ENCODE peak calls at places on chromosomes 2 and 18, in nine cellular contexts. L is HCT116, I is SK-N-SH, U is GM23248, K is OCI-LY7, Y is GM23338, J is neural progenitor cell, M is PC-3, A is MM.1S. V is an unnamed sample. For H3K36me3, the result is how much of the 10 kb centered on the place peaks cover.

GRCh38 chr2:193331701-193332100 is 1137.0 kb upstream of the TMEFF2 start:
- DNase-seq in L (no peak), I (no peak), U (no peak), K (no peak), Y (no peak), J (no peak), M (no peak), A (no peak), V (no peak)

GRCh38 chr2:179561702-179562101 is 297.1 kb upstream of the SESTD1 start:
- DNase-seq in L (no peak), I (no peak), U (no peak), K (no peak), Y (no peak), J (no peak), M (no peak), A (no peak), V (no peak)

GRCh38 chr2:34474646-34475045 is 875.5 kb upstream of the FAM98A start:
- DNase-seq in L (no peak), I (no peak), U (no peak), K (no peak), Y (no peak), J (no peak), M (no peak), A (no peak), V (no peak)

GRCh38 chr2:237919593-237919992 is 47.2 kb upstream of the UBE2F start:
- DNase-seq in L (no peak), I (no peak), U (no peak), K (peak), Y (no peak), J (no peak), M (no peak), A (no peak), V (no peak)

GRCh38 chr2:128435576-128436497 is 117.2 kb upstream of the HS6ST1 start:
- DNase-seq in L (no peak), I (no peak), U (no peak), K (peak), Y (no peak), J (no peak), M (no peak), A (no peak), V (no peak)

GRCh38 chr2:19607400-19607799 is 249.0 kb upstream of the OSR1 start:
- DNase-seq in L (no peak), I (no peak), U (peak), K (no peak), Y (no peak), J (no peak), M (peak), A (no peak), V (no peak)

GRCh38 chr2:11573418-11574175 is 39.8 kb downstream of the GREB1 start:
- DNase-seq in L (no peak), I (no peak), U (no peak), K (no peak), Y (peak), J (no peak), M (peak), A (no peak), V (no peak)

GRCh38 chr18:69787825-69788547 is 159.7 kb downstream of the CD226 start:
- DNase-seq in L (peak), I (no peak), U (peak), K (no peak), Y (peak), J (no peak), M (peak), A (no peak), V (no peak)

GRCh38 chr2:178241852-178242551 is 47.7 kb downstream of the OSBPL6 start:
- DNase-seq in L (peak), I (peak), U (peak), K (no peak), Y (peak), J (no peak), M (peak), A (no peak), V (peak)

GRCh38 chr18:22466608-22467390 is 49.1 kb upstream of the CTAGE1 start:
- DNase-seq in L (peak), I (no peak), U (peak), K (no peak), Y (no peak), J (no peak), M (peak), A (no peak), V (peak)

DNA sequence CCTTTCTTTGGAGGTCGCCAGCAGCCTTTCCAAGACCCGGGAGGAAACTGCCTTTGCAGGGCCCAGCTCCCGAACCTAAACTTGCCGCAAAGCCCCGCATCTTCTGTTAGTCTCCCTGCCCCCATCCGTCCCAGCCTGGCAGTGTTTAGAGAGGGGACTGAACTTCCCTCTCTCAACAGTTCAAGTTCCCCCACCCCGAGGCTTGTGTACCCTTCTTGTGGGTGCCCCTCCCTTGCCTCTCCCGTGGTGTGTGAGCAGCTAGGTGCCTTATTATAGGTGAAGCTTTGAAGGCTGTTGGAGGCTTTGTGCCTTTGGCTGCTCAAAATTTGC is 1.4 kb downstream of the LBH start:
- DNase-seq in L (no peak), I (no peak), U (no peak), K (no peak), Y (no peak), J (no peak), M (no peak), A (no peak), V (no peak)
- H3K36me3 ChIP-seq in L (under half), I (under half), U (under half), K (under half), Y (under half), J (under half), M (under half), A (under half), V (under half)

DNA sequence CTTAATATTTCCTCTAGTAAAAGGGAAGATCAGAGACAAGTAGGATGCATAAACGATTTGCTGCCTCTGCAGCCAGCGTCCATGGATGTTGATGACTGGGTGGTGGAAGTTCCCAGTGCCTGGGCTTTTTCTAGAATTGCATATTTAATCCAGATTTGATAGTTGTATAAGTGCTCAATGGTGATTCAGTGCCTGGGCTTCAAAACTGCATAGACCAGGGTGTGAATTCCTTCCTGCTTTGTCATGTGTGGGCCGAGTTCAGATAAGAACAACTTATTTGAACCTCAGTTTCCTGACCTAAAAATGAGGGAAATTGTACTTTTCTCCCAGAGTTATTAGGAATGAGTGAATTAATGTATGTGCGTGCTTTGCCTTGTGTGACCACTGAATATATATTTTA is 154.6 kb downstream of the WDSUB1 start:
- DNase-seq in L (peak), I (no peak), U (peak), K (no peak), Y (no peak), J (no peak), M (peak), A (no peak), V (peak)
- TF ChIP-seq EZH2phosphoT487 in L (no peak), I (no peak), U (no peak), K (no peak), Y (no peak), J (no peak), M (no peak), A (no peak), V (no peak)

GRCh38 chr18:76873311-76873710 is 51.0 kb downstream of the ZNF236 start:
- DNase-seq in L (no peak), I (no peak), U (no peak), K (no peak), Y (no peak), J (no peak), M (no peak), A (no peak), V (no peak)
- H3K36me3 ChIP-seq in L (under half), I (under half), U (under half), K (under half), Y (under half), J (under half), M (under half), A (under half), V (under half)

GRCh38 chr2:38959938-38960608 is 70.4 kb downstream of the ARHGEF33 start:
- DNase-seq in L (no peak), I (peak), U (peak), K (no peak), Y (peak), J (peak), M (no peak), A (no peak), V (peak)
- TF ChIP-seq EZH2phosphoT487 in L (no peak), I (no peak), U (no peak), K (no peak), Y (no peak), J (no peak), M (no peak), A (no peak), V (no peak)

GRCh38 chr18:23883277-23883790 is 131.2 kb upstream of the TTC39C start:
- DNase-seq in L (no peak), I (no peak), U (peak), K (no peak), Y (no peak), J (no peak), M (no peak), A (no peak), V (peak)

GRCh38 chr18:23882616-23883276 is 131.8 kb upstream of the TTC39C start:
- DNase-seq in L (no peak), I (no peak), U (no peak), K (no peak), Y (no peak), J (no peak), M (no peak), A (no peak), V (no peak)

GRCh38 chr18:23887035-23887434 is 127.5 kb upstream of the TTC39C start:
- DNase-seq in L (no peak), I (no peak), U (no peak), K (no peak), Y (no peak), J (no peak), M (no peak), A (no peak), V (no peak)

GRCh38 chr18:23885750-23886149 is 128.8 kb upstream of the TTC39C start:
- DNase-seq in L (no peak), I (no peak), U (no peak), K (no peak), Y (no peak), J (no peak), M (no peak), A (no peak), V (no peak)

DNA sequence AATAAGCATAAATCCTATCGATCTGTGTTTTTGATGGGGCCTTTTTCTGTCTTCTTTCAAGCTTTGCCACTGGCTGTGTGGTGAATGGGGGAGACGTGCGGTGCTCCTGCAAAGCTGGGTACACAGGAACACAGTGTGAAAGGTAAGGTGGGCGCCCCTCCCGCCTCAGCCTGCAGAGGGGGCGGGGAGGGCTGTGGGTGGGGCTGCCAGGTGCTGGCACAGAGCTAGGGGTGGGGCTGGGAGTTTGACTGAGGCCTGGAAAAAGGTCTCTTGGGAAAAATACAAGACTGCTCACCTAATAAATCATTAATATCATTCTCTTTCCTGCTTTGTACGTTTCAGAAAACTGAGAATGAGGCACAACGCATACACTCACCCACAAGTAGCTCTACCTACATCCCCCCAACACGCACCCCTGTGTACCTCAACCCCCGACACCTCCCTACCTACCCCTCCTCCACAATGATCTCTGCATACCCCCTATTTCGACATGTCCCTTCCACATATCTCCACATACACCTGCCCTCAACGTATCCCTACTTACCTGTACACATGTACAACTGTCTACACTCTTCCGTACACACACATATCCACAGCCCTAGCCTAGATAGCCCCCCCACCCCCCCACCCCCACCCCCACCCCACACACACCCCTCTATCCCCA is 129.7 kb upstream of the TTC39C start:
- DNase-seq in L (no peak), I (no peak), U (no peak), K (no peak), Y (peak), J (no peak), M (no peak), A (no peak), V (peak)
- H3K36me3 ChIP-seq in L (under half), I (under half), U (under half), K (under half), Y (under half), J (under half), M (half or more), A (under half), V (under half)

GRCh38 chr2:109345091-109345490 is 216.1 kb downstream of the SH3RF3 start:
- DNase-seq in L (no peak), I (no peak), U (no peak), K (no peak), Y (no peak), J (no peak), M (no peak), A (no peak), V (no peak)
- TF ChIP-seq EZH2phosphoT487 in L (no peak), I (no peak), U (no peak), K (no peak), Y (no peak), J (no peak), M (no peak), A (no peak), V (no peak)

GRCh38 chr2:100611079-100612029 is 48.6 kb downstream of the PDCL3 start:
- DNase-seq in L (no peak), I (no peak), U (no peak), K (no peak), Y (no peak), J (no peak), M (no peak), A (no peak), V (no peak)
- H3K36me3 ChIP-seq in L (under half), I (under half), U (under half), K (under half), Y (under half), J (under half), M (under half), A (under half), V (under half)

GRCh38 chr2:144137705-144138428 is 382.1 kb downstream of the ZEB2 start:
- DNase-seq in L (no peak), I (no peak), U (peak), K (no peak), Y (no peak), J (peak), M (no peak), A (no peak), V (no peak)
- TF ChIP-seq EZH2phosphoT487 in L (no peak), I (no peak), U (no peak), K (no peak), Y (no peak), J (no peak), M (no peak), A (no peak), V (no peak)

DNA sequence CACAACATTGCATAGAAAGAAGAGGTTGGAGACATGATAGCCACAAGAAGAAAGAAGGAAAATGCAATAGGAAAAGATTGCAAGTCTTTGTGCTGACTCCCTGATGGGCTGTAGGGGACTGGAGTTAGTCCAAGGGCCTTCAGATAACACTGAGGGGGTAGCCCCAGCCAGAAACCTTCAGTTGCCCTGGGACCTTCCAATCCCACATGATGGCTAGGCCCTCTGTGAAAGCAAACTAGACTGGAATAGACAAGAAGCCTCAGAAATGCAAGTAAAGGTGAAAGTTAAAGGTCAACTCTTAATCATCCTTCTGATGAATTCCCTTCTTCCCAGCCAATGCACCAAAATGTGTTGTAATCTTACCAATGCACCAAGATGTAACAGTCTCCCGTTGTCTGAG is 19.2 kb downstream of the CMPK2 start:
- DNase-seq in L (no peak), I (no peak), U (no peak), K (no peak), Y (no peak), J (no peak), M (no peak), A (no peak), V (no peak)
- H3K36me3 ChIP-seq in L (under half), I (under half), U (under half), K (under half), Y (under half), J (under half), M (under half), A (under half), V (under half)

DNA sequence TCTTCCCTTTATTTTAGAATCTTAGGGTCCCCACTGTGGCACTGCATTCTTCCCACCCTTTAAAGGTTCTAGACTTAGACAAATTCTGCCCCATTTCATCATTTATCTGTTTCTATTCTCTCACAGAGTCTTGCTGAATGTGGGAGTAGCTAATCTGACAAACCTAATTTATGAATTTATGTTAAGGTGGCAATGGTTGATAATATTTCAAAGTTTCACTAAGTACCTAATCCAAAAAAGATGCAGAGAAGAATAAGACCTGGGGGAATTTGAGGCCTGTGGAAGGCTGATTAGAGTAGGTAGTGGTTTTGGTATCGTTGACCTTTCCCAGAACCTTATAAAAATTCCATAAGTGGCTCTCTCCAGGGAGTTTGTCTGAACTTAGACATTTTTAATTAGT is 18.0 kb downstream of the KCNE4 start:
- DNase-seq in L (no peak), I (no peak), U (no peak), K (no peak), Y (no peak), J (no peak), M (no peak), A (no peak), V (no peak)
- TF ChIP-seq EZH2phosphoT487 in L (no peak), I (no peak), U (no peak), K (no peak), Y (no peak), J (no peak), M (no peak), A (no peak), V (no peak)

V was measured in hepatocyte.